ENCODE peak calls at places on chromosomes 6 and 20, in four cellular contexts. W, J, D and A are unnamed samples.

GRCh38 chr20:40494238-40494637 is 194.8 kb downstream of the MAFB start:
- DNase-seq in W (no peak), J (no peak), D (no peak), A (no peak)

GRCh38 chr20:51176846-51177245 is 153.9 kb upstream of the KCNG1 start:
- DNase-seq in W (no peak), J (no peak), D (peak; percentile 6), A (no peak)

GRCh38 chr6:135066397-135066796 is 11.8 kb upstream of the HBS1L start:
- DNase-seq in W (no peak), J (no peak), D (no peak), A (no peak)

GRCh38 chr6:1893470-1894130 is 283.9 kb downstream of the FOXC1 start:
- DNase-seq in W (no peak), J (no peak), D (no peak), A (no peak)

GRCh38 chr6:154441995-154442310 is 68.5 kb downstream of the CNKSR3 start:
- DNase-seq in W (no peak), J (no peak), D (no peak), A (no peak)

GRCh38 chr20:51800132-51800721 is 2.1 kb downstream of the SALL4 start:
- DNase-seq in W (peak; percentile 73), J (peak; percentile 8), D (peak; percentile 8), A (peak; percentile 92)

GRCh38 chr6:39599996-39600395 is 125.2 kb downstream of the KIF6 start:
- DNase-seq in W (peak; percentile 26), J (no peak), D (no peak), A (no peak)

GRCh38 chr6:119148102-119148824 is 69.8 kb upstream of the FAM184A start:
- DNase-seq in W (peak; percentile 60), J (no peak), D (peak; percentile 70), A (peak; percentile 22)

GRCh38 chr6:136923116-136923953 is 1.2 kb downstream of the SLC35D3 start:
- DNase-seq in W (no peak), J (no peak), D (no peak), A (no peak)

GRCh38 chr6:37657117-37657886 is 40.4 kb downstream of the MDGA1 start:
- DNase-seq in W (no peak), J (no peak), D (peak; percentile 89), A (no peak)

GRCh38 chr20:51930775-51931174 is 128.5 kb upstream of the SALL4 start:
- DNase-seq in W (peak; percentile 96), J (no peak), D (peak; percentile 27), A (no peak)

GRCh38 chr6:41698350-41698781 is 37.0 kb downstream of the TFEB start:
- DNase-seq in W (peak; percentile 51), J (no peak), D (peak; percentile 81), A (no peak)

GRCh38 chr6:753486-753885 is 60.5 kb upstream of the EXOC2 start:
- DNase-seq in W (peak; percentile 6), J (no peak), D (no peak), A (no peak)

GRCh38 chr6:26175428-26176181 is 88.4 kb downstream of the HFE start:
- DNase-seq in W (no peak), J (no peak), D (peak; percentile 60), A (peak; percentile 32)

GRCh38 chr6:24630861-24631505 is 15.0 kb downstream of the KIAA0319 start:
- DNase-seq in W (no peak), J (no peak), D (no peak), A (no peak)

GRCh38 chr20:12570371-12570770 is 438.4 kb upstream of the SPTLC3 start:
- DNase-seq in W (no peak), J (no peak), D (peak; percentile 19), A (peak; percentile 26)

GRCh38 chr6:34146021-34146782 is at the start of gene GRM4:
- DNase-seq in W (no peak), J (no peak), D (no peak), A (no peak)